ENCODE peak calls at places on chromosomes 6 and 20, in four cellular contexts. One of them, this sample, is unnamed.
A peak's percentile ranks its signal among the peaks of the same experiment; 100 is the strongest.

GRCh38 chr6:78942451-78942850 is 75.1 kb downstream of the IRAK1BP1 start:
- DNase-seq in K562: no peak
- DNase-seq in A549: no peak
- DNase-seq in SK-N-SH: no peak
- DNase-seq in this sample: no peak

GRCh38 chr20:23659989-23660837 is 22.5 kb upstream of the CST3 start:
- DNase-seq in K562: peak; percentile 12
- DNase-seq in A549: no peak
- DNase-seq in SK-N-SH: no peak
- DNase-seq in this sample: no peak

GRCh38 chr6:151059612-151060095 is 180.1 kb upstream of the AKAP12 start:
- DNase-seq in K562: no peak
- DNase-seq in A549: no peak
- DNase-seq in SK-N-SH: no peak
- DNase-seq in this sample: peak; percentile 34

GRCh38 chr20:4052554-4052953 is 37.2 kb upstream of the RNF24 start:
- DNase-seq in K562: no peak
- DNase-seq in A549: no peak
- DNase-seq in SK-N-SH: no peak
- DNase-seq in this sample: no peak

GRCh38 chr20:16415079-16415478 is 158.2 kb downstream of the KIF16B start:
- DNase-seq in K562: no peak
- DNase-seq in A549: no peak
- DNase-seq in SK-N-SH: no peak
- DNase-seq in this sample: no peak

GRCh38 chr6:153096792-153097191 is 34.3 kb downstream of the RGS17 start:
- DNase-seq in K562: no peak
- DNase-seq in A549: no peak
- DNase-seq in SK-N-SH: no peak
- DNase-seq in this sample: no peak

GRCh38 chr6:114200896-114201295 is 141.9 kb downstream of the HS3ST5 start:
- DNase-seq in K562: no peak
- DNase-seq in A549: no peak
- DNase-seq in SK-N-SH: no peak
- DNase-seq in this sample: no peak

GRCh38 chr6:134707342-134707982 is 242.4 kb downstream of the ALDH8A1 start:
- DNase-seq in K562: no peak
- DNase-seq in A549: peak; percentile 33
- DNase-seq in SK-N-SH: no peak
- DNase-seq in this sample: no peak

GRCh38 chr20:10708342-10709185 is 34.8 kb upstream of the JAG1 start:
- DNase-seq in K562: no peak
- DNase-seq in A549: peak; percentile 39
- DNase-seq in SK-N-SH: no peak
- DNase-seq in this sample: no peak

GRCh38 chr20:38548356-38549083 is 32.5 kb upstream of the ADIG start:
- DNase-seq in K562: no peak
- DNase-seq in A549: no peak
- DNase-seq in SK-N-SH: no peak
- DNase-seq in this sample: no peak

GRCh38 chr6:125346926-125347563 is 45.3 kb upstream of the HDDC2 start:
- DNase-seq in K562: no peak
- DNase-seq in A549: no peak
- DNase-seq in SK-N-SH: no peak
- DNase-seq in this sample: no peak

GRCh38 chr20:62584671-62585512 is 57.4 kb upstream of the SLCO4A1 start:
- DNase-seq in K562: no peak
- DNase-seq in A549: no peak
- DNase-seq in SK-N-SH: no peak
- DNase-seq in this sample: no peak

GRCh38 chr20:62587757-62588402 is 54.4 kb upstream of the SLCO4A1 start:
- DNase-seq in K562: peak; percentile 70
- DNase-seq in A549: no peak
- DNase-seq in SK-N-SH: no peak
- DNase-seq in this sample: peak; percentile 18

GRCh38 chr20:62583424-62583920 is 58.8 kb upstream of the SLCO4A1 start:
- DNase-seq in K562: no peak
- DNase-seq in A549: no peak
- DNase-seq in SK-N-SH: no peak
- DNase-seq in this sample: no peak

GRCh38 chr20:62586799-62587198 is 55.5 kb upstream of the SLCO4A1 start:
- DNase-seq in K562: no peak
- DNase-seq in A549: no peak
- DNase-seq in SK-N-SH: peak; percentile 52
- DNase-seq in this sample: no peak

GRCh38 chr20:62585571-62585970 is 56.7 kb upstream of the SLCO4A1 start:
- DNase-seq in K562: no peak
- DNase-seq in A549: no peak
- DNase-seq in SK-N-SH: no peak
- DNase-seq in this sample: no peak
- TF ChIP-seq REST in K562: no peak
- TF ChIP-seq REST in A549: no peak
- TF ChIP-seq REST in SK-N-SH: no peak
- TF ChIP-seq REST in this sample: no peak

GRCh38 chr6:136331461-136331860 is 41.8 kb upstream of the BCLAF1 start:
- DNase-seq in K562: no peak
- DNase-seq in A549: no peak
- DNase-seq in SK-N-SH: no peak
- DNase-seq in this sample: no peak

GRCh38 chr6:136323431-136324112 is 33.9 kb upstream of the BCLAF1 start:
- DNase-seq in K562: no peak
- DNase-seq in A549: no peak
- DNase-seq in SK-N-SH: no peak
- DNase-seq in this sample: no peak

GRCh38 chr6:136324981-136325380 is 35.3 kb upstream of the BCLAF1 start:
- DNase-seq in K562: no peak
- DNase-seq in A549: no peak
- DNase-seq in SK-N-SH: no peak
- DNase-seq in this sample: no peak

GRCh38 chr6:136330634-136331033 is 41.0 kb upstream of the BCLAF1 start:
- DNase-seq in K562: no peak
- DNase-seq in A549: no peak
- DNase-seq in SK-N-SH: no peak
- DNase-seq in this sample: no peak

DNA sequence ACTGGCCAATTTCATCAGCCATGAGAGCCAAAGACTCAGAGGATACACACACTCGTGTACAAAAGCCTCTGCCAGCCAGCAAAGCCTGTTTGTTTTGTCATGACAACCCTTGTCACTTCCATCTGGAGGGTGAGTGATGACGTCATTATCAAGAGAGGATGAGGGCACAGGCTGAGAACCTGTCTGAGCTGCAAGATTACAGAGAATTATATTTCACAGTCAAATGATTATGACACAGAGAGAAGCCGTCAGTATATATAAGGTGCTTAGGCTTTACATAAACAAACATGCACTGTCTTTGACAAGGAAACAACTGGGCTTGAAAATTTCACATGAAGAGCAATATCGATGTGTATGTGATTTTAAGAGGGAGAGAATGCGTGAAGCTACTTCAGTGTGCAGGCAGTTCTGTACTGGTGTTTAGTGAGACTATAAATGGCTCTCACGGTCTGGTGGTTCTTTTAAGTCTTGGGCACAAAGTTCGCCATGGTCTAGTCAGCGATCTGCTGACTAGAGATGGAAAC is 36.5 kb upstream of the BCLAF1 start:
- DNase-seq in K562: no peak
- DNase-seq in A549: no peak
- DNase-seq in SK-N-SH: peak; percentile 54
- DNase-seq in this sample: no peak
- TF ChIP-seq REST in K562: no peak
- TF ChIP-seq REST in A549: no peak
- TF ChIP-seq REST in SK-N-SH: no peak
- TF ChIP-seq REST in this sample: no peak

DNA sequence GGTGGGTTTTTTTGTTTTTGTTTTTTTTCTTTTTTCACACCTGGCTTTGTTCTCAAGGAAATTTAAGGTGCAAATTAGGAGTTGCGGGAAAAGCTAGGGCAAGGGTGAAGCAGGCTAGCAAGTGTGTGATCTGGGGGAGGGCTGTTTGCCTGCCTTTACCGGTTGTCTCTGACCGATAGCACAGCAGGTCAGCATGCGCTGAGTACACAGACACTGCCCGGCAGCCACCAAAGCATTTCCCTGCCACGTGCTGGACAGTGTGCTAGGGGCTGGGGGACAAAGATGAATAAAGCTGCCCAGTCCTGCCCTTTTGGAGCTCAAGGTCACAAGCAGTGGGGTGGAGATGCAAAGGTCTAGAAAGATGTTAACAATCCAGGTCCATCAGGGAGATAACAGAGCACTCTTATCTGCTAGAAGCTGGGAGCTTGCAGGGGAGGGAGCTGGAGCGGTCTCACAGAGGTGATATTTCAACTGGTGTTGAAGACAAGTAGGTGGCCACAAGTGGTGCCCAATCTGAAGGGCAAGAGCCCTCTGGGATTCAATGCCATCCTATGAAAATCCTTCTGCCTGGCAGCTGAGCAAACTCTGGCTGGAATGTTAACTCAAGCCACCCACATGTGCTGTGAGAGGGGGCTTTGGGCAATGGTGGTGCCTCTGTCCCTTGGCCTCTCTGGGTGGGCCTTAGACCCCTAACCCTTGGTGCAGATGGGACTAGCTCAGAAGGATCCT is 24.5 kb downstream of the TTBK1 start:
- DNase-seq in K562: peak; percentile 80
- DNase-seq in A549: no peak
- DNase-seq in SK-N-SH: no peak
- DNase-seq in this sample: no peak
- TF ChIP-seq REST in K562: no peak
- TF ChIP-seq REST in A549: no peak
- TF ChIP-seq REST in SK-N-SH: no peak
- TF ChIP-seq REST in this sample: no peak

GRCh38 chr20:51376121-51376520 is 166.4 kb downstream of the NFATC2 start:
- DNase-seq in K562: no peak
- DNase-seq in A549: no peak
- DNase-seq in SK-N-SH: no peak
- DNase-seq in this sample: no peak
- TF ChIP-seq REST in K562: no peak
- TF ChIP-seq REST in A549: no peak
- TF ChIP-seq REST in SK-N-SH: no peak
- TF ChIP-seq REST in this sample: no peak

GRCh38 chr6:900716-901605 is 208.0 kb upstream of the EXOC2 start:
- DNase-seq in K562: no peak
- DNase-seq in A549: no peak
- DNase-seq in SK-N-SH: no peak
- DNase-seq in this sample: no peak
- TF ChIP-seq REST in K562: no peak
- TF ChIP-seq REST in A549: no peak
- TF ChIP-seq REST in SK-N-SH: no peak
- TF ChIP-seq REST in this sample: no peak

GRCh38 chr20:13256606-13257005 is 35.5 kb downstream of the ISM1 start:
- DNase-seq in K562: no peak
- DNase-seq in A549: no peak
- DNase-seq in SK-N-SH: no peak
- DNase-seq in this sample: no peak
- TF ChIP-seq REST in K562: no peak
- TF ChIP-seq REST in A549: no peak
- TF ChIP-seq REST in SK-N-SH: no peak
- TF ChIP-seq REST in this sample: no peak

GRCh38 chr20:50635676-50636600 is 55.4 kb downstream of the RIPOR3 start:
- DNase-seq in K562: peak; percentile 94
- DNase-seq in A549: peak; percentile 85
- DNase-seq in SK-N-SH: peak; percentile 86
- DNase-seq in this sample: peak; percentile 72
- TF ChIP-seq REST in K562: no peak
- TF ChIP-seq REST in A549: no peak
- TF ChIP-seq REST in SK-N-SH: peak; percentile 17
- TF ChIP-seq REST in this sample: no peak

GRCh38 chr6:26420607-26421235 is 18.6 kb downstream of the BTN3A1 start:
- DNase-seq in K562: peak; percentile 48
- DNase-seq in A549: peak; percentile 26
- DNase-seq in SK-N-SH: peak; percentile 48
- DNase-seq in this sample: peak; percentile 27

GRCh38 chr6:26415791-26416190 is 13.7 kb downstream of the BTN3A1 start:
- DNase-seq in K562: no peak
- DNase-seq in A549: no peak
- DNase-seq in SK-N-SH: no peak
- DNase-seq in this sample: no peak

GRCh38 chr6:26422329-26422728 is 18.0 kb upstream of the BTN3A3 start:
- DNase-seq in K562: no peak
- DNase-seq in A549: no peak
- DNase-seq in SK-N-SH: no peak
- DNase-seq in this sample: no peak

GRCh38 chr6:26416288-26416687 is 14.2 kb downstream of the BTN3A1 start:
- DNase-seq in K562: no peak
- DNase-seq in A549: no peak
- DNase-seq in SK-N-SH: no peak
- DNase-seq in this sample: no peak

GRCh38 chr6:26421259-26422144 is 18.8 kb upstream of the BTN3A3 start:
- DNase-seq in K562: peak; percentile 92
- DNase-seq in A549: peak; percentile 92
- DNase-seq in SK-N-SH: peak; percentile 82
- DNase-seq in this sample: peak; percentile 60
- TF ChIP-seq REST in K562: no peak
- TF ChIP-seq REST in A549: peak; percentile 82
- TF ChIP-seq REST in SK-N-SH: no peak
- TF ChIP-seq REST in this sample: no peak

This sample was measured in HL-60.